ENCODE peak calls at places on chromosome 10, in four cellular contexts. Y is astrocyte, P is adipocyte, X is GM23248. U is an unnamed sample.

GRCh38 chr10:7094781-7095180 is 316.1 kb downstream of the SFMBT2 start:
- DNase-seq in Y (no peak), P (no peak), X (no peak), U (no peak)

GRCh38 chr10:121659236-121659635 is 61.0 kb upstream of the FGFR2 start:
- DNase-seq in Y (no peak), P (no peak), X (no peak), U (no peak)

GRCh38 chr10:103980246-103980906 is 13.4 kb downstream of the SLK start:
- DNase-seq in Y (no peak), P (no peak), X (no peak), U (no peak)

GRCh38 chr10:78528749-78529204 is 495.1 kb downstream of the RPS24 start:
- DNase-seq in Y (no peak), P (no peak), X (no peak), U (no peak)

GRCh38 chr10:101781984-101782810 is 1.0 kb downstream of the NPM3 start:
- DNase-seq in Y (no peak), P (no peak), X (no peak), U (no peak)

GRCh38 chr10:103470755-103471653 is 8.0 kb downstream of the CALHM3 start:
- DNase-seq in Y (no peak), P (no peak), X (no peak), U (no peak)

GRCh38 chr10:29996842-29997123 is 62.6 kb downstream of the JCAD start:
- DNase-seq in Y (no peak), P (no peak), X (no peak), U (no peak)

GRCh38 chr10:133532871-133533270 is 5.7 kb downstream of the CYP2E1 start:
- DNase-seq in Y (no peak), P (no peak), X (no peak), U (no peak)

GRCh38 chr10:11236234-11236633 is 218.6 kb downstream of the CELF2 start:
- DNase-seq in Y (peak), P (no peak), X (no peak), U (no peak)

GRCh38 chr10:88156341-88156740 is 292.9 kb downstream of the PTEN start:
- DNase-seq in Y (peak), P (peak), X (peak), U (peak)

GRCh38 chr10:88157981-88158465 is 294.6 kb downstream of the PTEN start:
- DNase-seq in Y (peak), P (peak), X (peak), U (peak)

GRCh38 chr10:88159127-88159829 is 295.9 kb downstream of the PTEN start:
- DNase-seq in Y (no peak), P (no peak), X (no peak), U (no peak)

GRCh38 chr10:88161070-88161469 is 297.6 kb downstream of the PTEN start:
- DNase-seq in Y (no peak), P (no peak), X (no peak), U (no peak)

DNA sequence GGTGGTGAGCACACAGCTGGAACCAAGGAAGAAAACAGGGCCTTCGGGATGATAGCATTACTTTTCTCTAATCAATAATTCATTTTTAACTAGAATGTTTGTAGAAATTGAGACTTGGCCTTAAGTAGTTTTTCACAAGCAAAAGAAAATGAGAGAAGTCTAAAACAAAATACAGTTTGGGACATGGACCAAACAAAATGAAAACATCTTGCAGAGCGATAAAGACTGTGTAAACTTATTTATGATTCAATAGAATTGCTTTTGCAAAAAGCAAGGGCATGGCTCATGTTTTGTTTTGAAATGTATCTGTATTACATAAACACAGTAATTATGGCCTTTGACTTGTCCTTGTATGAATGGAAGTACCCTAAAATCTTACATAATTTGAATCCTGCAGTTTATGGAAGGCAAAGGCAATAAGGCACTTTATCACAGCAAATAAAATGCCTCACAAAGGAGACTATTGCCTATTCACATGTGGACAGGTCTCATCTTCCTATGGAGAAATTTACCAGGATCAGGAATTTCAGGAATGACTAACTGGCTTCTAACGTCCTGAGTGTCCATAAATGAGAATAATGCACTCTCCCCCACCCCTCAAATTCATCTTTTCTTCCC is 295.2 kb downstream of the PTEN start:
- DNase-seq in Y (no peak), P (peak), X (peak), U (no peak)
- H3K9ac ChIP-seq in Y (peak), P (peak), X (peak), U (no peak)

GRCh38 chr10:71818674-71819260 is 32.3 kb downstream of the PSAP start:
- DNase-seq in Y (no peak), P (no peak), X (no peak), U (no peak)

GRCh38 chr10:71817831-71818268 is 33.2 kb downstream of the PSAP start:
- DNase-seq in Y (no peak), P (no peak), X (no peak), U (no peak)

GRCh38 chr10:71819985-71820384 is 31.1 kb downstream of the PSAP start:
- DNase-seq in Y (no peak), P (no peak), X (no peak), U (no peak)

GRCh38 chr10:71820966-71821365 is 30.1 kb downstream of the PSAP start:
- DNase-seq in Y (no peak), P (no peak), X (no peak), U (no peak)

DNA sequence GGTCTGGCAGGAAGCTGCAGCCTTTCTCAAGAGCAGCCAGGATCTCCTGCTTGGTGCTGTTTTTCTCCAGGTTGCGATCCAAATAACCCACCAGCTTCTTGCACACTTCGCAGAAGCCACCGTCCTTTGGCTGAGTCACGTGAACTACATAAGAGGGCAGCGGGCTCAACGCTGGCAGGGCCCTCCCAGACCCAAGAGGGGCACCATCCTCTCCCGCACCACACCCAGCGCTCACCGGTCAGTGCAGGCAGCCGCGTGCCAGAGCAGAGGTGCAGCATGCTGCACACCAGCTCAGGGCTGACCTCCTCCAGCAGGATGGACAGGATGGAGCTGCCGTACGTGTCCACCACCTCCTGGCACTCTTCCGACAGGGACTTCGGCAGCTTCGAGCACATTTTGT is 31.6 kb downstream of the PSAP start:
- DNase-seq in Y (no peak), P (no peak), X (no peak), U (no peak)
- H3K9ac ChIP-seq in Y (no peak), P (no peak), X (no peak), U (no peak)

GRCh38 chr10:119305860-119306513 is 98.6 kb downstream of the GRK5 start:
- DNase-seq in Y (peak), P (peak), X (peak), U (peak)
- H3K9ac ChIP-seq in Y (peak), P (no peak), X (peak), U (peak)

GRCh38 chr10:50550291-50550839 is 73.4 kb downstream of the SGMS1 start:
- DNase-seq in Y (peak), P (no peak), X (no peak), U (no peak)
- H3K9ac ChIP-seq in Y (no peak), P (no peak), X (no peak), U (no peak)

DNA sequence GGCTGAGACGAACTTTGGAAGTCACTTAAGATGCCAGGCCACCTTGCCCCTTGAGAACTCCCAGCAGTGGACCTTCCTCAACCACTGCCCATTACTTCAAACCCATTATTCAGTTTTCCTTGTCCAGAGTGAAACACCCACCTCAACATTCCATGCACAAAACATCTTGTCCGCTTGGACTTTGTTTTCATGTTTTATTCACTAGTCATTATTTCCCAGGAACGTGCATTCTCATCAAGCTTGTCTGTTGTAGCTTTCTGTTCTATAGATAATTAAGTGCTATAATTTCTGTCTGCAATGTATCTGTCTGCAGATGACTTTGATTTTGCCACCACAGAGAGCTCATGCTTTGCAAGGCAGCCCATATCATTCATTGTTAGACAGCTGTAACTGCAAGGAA is 117.3 kb downstream of the RAB18 start:
- DNase-seq in Y (peak), P (no peak), X (peak), U (no peak)
- H3K9ac ChIP-seq in Y (no peak), P (peak), X (peak), U (no peak)

GRCh38 chr10:994836-995558 is 6.8 kb downstream of the GTPBP4 start:
- DNase-seq in Y (no peak), P (no peak), X (no peak), U (no peak)
- H3K9ac ChIP-seq in Y (no peak), P (no peak), X (no peak), U (no peak)

GRCh38 chr10:71633935-71634334 is 85.6 kb downstream of the C10orf105 start:
- DNase-seq in Y (no peak), P (no peak), X (no peak), U (no peak)

GRCh38 chr10:71635251-71635866 is 84.2 kb downstream of the C10orf105 start:
- DNase-seq in Y (no peak), P (no peak), X (no peak), U (no peak)

GRCh38 chr10:71632896-71633600 is 86.5 kb downstream of the C10orf105 start:
- DNase-seq in Y (no peak), P (no peak), X (no peak), U (no peak)

GRCh38 chr10:71635867-71636266 is 83.7 kb downstream of the C10orf105 start:
- DNase-seq in Y (no peak), P (no peak), X (no peak), U (no peak)

GRCh38 chr10:71634531-71635164 is 84.9 kb downstream of the C10orf105 start:
- DNase-seq in Y (no peak), P (no peak), X (no peak), U (no peak)
- H3K9ac ChIP-seq in Y (no peak), P (no peak), X (no peak), U (no peak)

DNA sequence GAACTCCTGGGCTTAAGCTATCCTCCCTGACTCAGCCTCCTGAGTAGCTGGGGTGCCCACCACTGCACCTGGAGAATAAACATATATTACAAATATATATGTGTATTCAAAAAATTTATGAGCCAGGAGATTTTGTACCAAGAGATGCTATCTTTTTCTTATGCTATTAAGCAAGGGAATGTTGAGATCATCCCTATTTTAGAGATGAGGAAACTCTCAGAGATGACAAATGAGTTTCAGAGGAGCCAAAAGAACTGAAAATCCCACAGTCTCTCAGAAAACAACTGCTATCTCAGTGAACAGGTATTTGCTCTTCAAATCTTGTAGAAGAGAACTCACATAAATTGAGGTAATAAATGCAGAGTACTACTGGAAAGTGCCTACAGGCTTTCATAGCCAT is 29.6 kb upstream of the ANAPC16 start:
- DNase-seq in Y (peak), P (peak), X (peak), U (peak)
- H3K9ac ChIP-seq in Y (no peak), P (peak), X (peak), U (no peak)

GRCh38 chr10:43576580-43576979 is 2.2 kb upstream of the ZNF239 start:
- DNase-seq in Y (no peak), P (no peak), X (no peak), U (no peak)

GRCh38 chr10:43574906-43575305 is 490 bp upstream of the ZNF239 start:
- DNase-seq in Y (no peak), P (no peak), X (peak), U (no peak)

GRCh38 chr10:43574035-43574892 is at the start of gene ZNF239:
- DNase-seq in Y (peak), P (peak), X (peak), U (peak)

GRCh38 chr10:43576062-43576461 is 1.6 kb upstream of the ZNF239 start:
- DNase-seq in Y (no peak), P (no peak), X (no peak), U (no peak)

GRCh38 chr10:43573250-43574034 is 974 bp downstream of the ZNF239 start:
- DNase-seq in Y (peak), P (peak), X (peak), U (no peak)
- H3K9ac ChIP-seq in Y (peak), P (peak), X (peak), U (no peak)